ENCODE peak calls at places on chromosomes 2 and 18, in five cellular contexts. One of them, this sample, is unnamed. For H3K4me1, the result is how much of the 10 kb centered on the place peaks cover.

GRCh38 chr2:26739514-26739913 is 24.6 kb upstream of the SLC35F6 start:
- DNase-seq in astrocyte: no peak
- DNase-seq in heart right ventricle: no peak
- DNase-seq in body of pancreas: no peak
- DNase-seq in CD8-positive, alpha-beta T cell: no peak
- DNase-seq in this sample: no peak

GRCh38 chr2:133568172-133568571 is at the start of gene NCKAP5:
- DNase-seq in astrocyte: peak
- DNase-seq in heart right ventricle: peak
- DNase-seq in body of pancreas: peak
- DNase-seq in CD8-positive, alpha-beta T cell: no peak
- DNase-seq in this sample: no peak

GRCh38 chr2:216774620-216775019 is 79.3 kb upstream of the IGFBP5 start:
- DNase-seq in astrocyte: peak
- DNase-seq in heart right ventricle: peak
- DNase-seq in body of pancreas: no peak
- DNase-seq in CD8-positive, alpha-beta T cell: no peak
- DNase-seq in this sample: no peak

GRCh38 chr18:54856105-54856504 is 27.8 kb downstream of the RAB27B start:
- DNase-seq in astrocyte: no peak
- DNase-seq in heart right ventricle: no peak
- DNase-seq in body of pancreas: no peak
- DNase-seq in CD8-positive, alpha-beta T cell: no peak
- DNase-seq in this sample: no peak

GRCh38 chr2:173358617-173359016 is 3.9 kb downstream of the CDCA7 start:
- DNase-seq in astrocyte: no peak
- DNase-seq in heart right ventricle: no peak
- DNase-seq in body of pancreas: no peak
- DNase-seq in CD8-positive, alpha-beta T cell: no peak
- DNase-seq in this sample: no peak

GRCh38 chr2:197368412-197368811 is 57.8 kb upstream of the ANKRD44 start:
- DNase-seq in astrocyte: no peak
- DNase-seq in heart right ventricle: no peak
- DNase-seq in body of pancreas: no peak
- DNase-seq in CD8-positive, alpha-beta T cell: no peak
- DNase-seq in this sample: no peak

GRCh38 chr2:150596071-150596470 is 108.6 kb upstream of the RND3 start:
- DNase-seq in astrocyte: peak
- DNase-seq in heart right ventricle: no peak
- DNase-seq in body of pancreas: no peak
- DNase-seq in CD8-positive, alpha-beta T cell: no peak
- DNase-seq in this sample: no peak

GRCh38 chr2:38554973-38555595 is 47.6 kb downstream of the HNRNPLL start:
- DNase-seq in astrocyte: no peak
- DNase-seq in heart right ventricle: no peak
- DNase-seq in body of pancreas: no peak
- DNase-seq in CD8-positive, alpha-beta T cell: no peak
- DNase-seq in this sample: no peak

GRCh38 chr2:72923833-72924352 is 6.6 kb downstream of the EMX1 start:
- DNase-seq in astrocyte: no peak
- DNase-seq in heart right ventricle: no peak
- DNase-seq in body of pancreas: no peak
- DNase-seq in CD8-positive, alpha-beta T cell: peak
- DNase-seq in this sample: no peak

GRCh38 chr2:172299741-172300140 is 127.6 kb upstream of the ITGA6 start:
- DNase-seq in astrocyte: peak
- DNase-seq in heart right ventricle: no peak
- DNase-seq in body of pancreas: no peak
- DNase-seq in CD8-positive, alpha-beta T cell: no peak
- DNase-seq in this sample: peak

GRCh38 chr2:240599141-240599583 is 12.6 kb downstream of the CAPN10 start:
- DNase-seq in astrocyte: no peak
- DNase-seq in heart right ventricle: no peak
- DNase-seq in body of pancreas: no peak
- DNase-seq in CD8-positive, alpha-beta T cell: no peak
- DNase-seq in this sample: peak

GRCh38 chr18:34600118-34600517 is 110.0 kb upstream of the DTNA start:
- DNase-seq in astrocyte: peak
- DNase-seq in heart right ventricle: no peak
- DNase-seq in body of pancreas: no peak
- DNase-seq in CD8-positive, alpha-beta T cell: no peak
- DNase-seq in this sample: no peak

GRCh38 chr2:85838181-85838580 is 50.6 kb downstream of the ST3GAL5 start:
- DNase-seq in astrocyte: no peak
- DNase-seq in heart right ventricle: no peak
- DNase-seq in body of pancreas: no peak
- DNase-seq in CD8-positive, alpha-beta T cell: no peak
- DNase-seq in this sample: no peak

GRCh38 chr18:48293954-48294893 is 115.0 kb downstream of the ZBTB7C start:
- DNase-seq in astrocyte: no peak
- DNase-seq in heart right ventricle: no peak
- DNase-seq in body of pancreas: peak
- DNase-seq in CD8-positive, alpha-beta T cell: peak
- DNase-seq in this sample: no peak

GRCh38 chr2:151491496-151491895 is 81.8 kb downstream of the RIF1 start:
- DNase-seq in astrocyte: peak
- DNase-seq in heart right ventricle: no peak
- DNase-seq in body of pancreas: no peak
- DNase-seq in CD8-positive, alpha-beta T cell: no peak
- DNase-seq in this sample: no peak

DNA sequence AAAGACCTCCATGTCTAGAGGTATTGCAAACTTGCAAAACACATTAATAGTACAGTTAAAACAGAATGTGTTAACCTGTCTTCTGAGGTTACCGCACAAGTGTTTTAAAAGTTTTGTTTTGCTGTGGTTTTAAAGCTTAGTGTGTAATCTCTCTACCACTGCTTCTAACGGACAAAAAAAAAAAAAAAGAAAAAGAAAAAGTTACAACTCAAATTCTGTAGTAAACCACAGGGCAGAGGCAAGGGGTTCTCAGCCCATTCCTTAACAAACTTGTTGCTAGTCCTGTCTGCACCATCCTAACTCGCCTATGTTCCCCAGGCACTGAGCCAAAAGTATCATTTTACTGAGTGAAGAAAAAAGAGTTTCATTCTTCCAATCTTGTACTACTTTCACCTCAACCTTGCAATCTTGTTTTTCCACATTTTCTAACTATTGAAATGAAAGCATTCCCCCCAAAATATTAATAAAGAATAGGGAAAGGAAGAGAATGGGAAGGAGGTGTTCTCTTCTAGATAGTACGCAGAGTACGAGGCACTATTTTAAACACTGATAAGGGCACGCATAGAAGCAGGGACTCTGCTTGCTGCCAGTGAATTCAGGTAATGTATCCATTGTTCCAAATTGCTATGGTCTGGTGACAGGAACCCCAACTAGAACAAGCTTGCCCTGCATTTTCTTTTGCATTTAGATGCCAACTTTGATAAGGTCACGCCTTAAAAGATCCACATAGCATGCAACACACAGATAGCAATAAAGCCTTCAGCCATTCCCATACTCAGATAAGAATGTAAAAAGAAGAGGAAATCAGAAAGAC is 47.1 kb downstream of the IKZF2 start:
- DNase-seq in astrocyte: peak
- DNase-seq in heart right ventricle: no peak
- DNase-seq in body of pancreas: no peak
- DNase-seq in CD8-positive, alpha-beta T cell: no peak
- DNase-seq in this sample: peak
- H3K4me3 ChIP-seq in astrocyte: no peak
- H3K4me3 ChIP-seq in heart right ventricle: peak
- H3K4me3 ChIP-seq in body of pancreas: no peak
- H3K4me3 ChIP-seq in CD8-positive, alpha-beta T cell: peak
- H3K4me3 ChIP-seq in this sample: no peak

GRCh38 chr2:185980944-185981343 is 242.3 kb downstream of the FSIP2 start:
- DNase-seq in astrocyte: no peak
- DNase-seq in heart right ventricle: no peak
- DNase-seq in body of pancreas: no peak
- DNase-seq in CD8-positive, alpha-beta T cell: no peak
- DNase-seq in this sample: no peak

GRCh38 chr2:185979546-185980071 is 241.0 kb downstream of the FSIP2 start:
- DNase-seq in astrocyte: peak
- DNase-seq in heart right ventricle: no peak
- DNase-seq in body of pancreas: no peak
- DNase-seq in CD8-positive, alpha-beta T cell: no peak
- DNase-seq in this sample: no peak

GRCh38 chr2:185978634-185979405 is 240.2 kb downstream of the FSIP2 start:
- DNase-seq in astrocyte: peak
- DNase-seq in heart right ventricle: no peak
- DNase-seq in body of pancreas: no peak
- DNase-seq in CD8-positive, alpha-beta T cell: no peak
- DNase-seq in this sample: no peak

GRCh38 chr2:185984670-185985069 is 246.1 kb downstream of the FSIP2 start:
- DNase-seq in astrocyte: peak
- DNase-seq in heart right ventricle: no peak
- DNase-seq in body of pancreas: no peak
- DNase-seq in CD8-positive, alpha-beta T cell: no peak
- DNase-seq in this sample: no peak
- H3K4me1 ChIP-seq in astrocyte: under half
- H3K4me1 ChIP-seq in heart right ventricle: under half
- H3K4me1 ChIP-seq in body of pancreas: under half
- H3K4me1 ChIP-seq in CD8-positive, alpha-beta T cell: under half
- H3K4me1 ChIP-seq in this sample: under half

GRCh38 chr2:142975239-142975638 is 97.8 kb downstream of the KYNU start:
- DNase-seq in astrocyte: no peak
- DNase-seq in heart right ventricle: no peak
- DNase-seq in body of pancreas: no peak
- DNase-seq in CD8-positive, alpha-beta T cell: no peak
- DNase-seq in this sample: no peak
- H3K27ac ChIP-seq in astrocyte: no peak
- H3K27ac ChIP-seq in heart right ventricle: no peak
- H3K27ac ChIP-seq in body of pancreas: no peak
- H3K27ac ChIP-seq in CD8-positive, alpha-beta T cell: no peak
- H3K27ac ChIP-seq in this sample: no peak

GRCh38 chr2:191050640-191050987 is 36.6 kb upstream of the STAT1 start:
- DNase-seq in astrocyte: peak
- DNase-seq in heart right ventricle: no peak
- DNase-seq in body of pancreas: no peak
- DNase-seq in CD8-positive, alpha-beta T cell: no peak
- DNase-seq in this sample: no peak
- H3K4me3 ChIP-seq in astrocyte: no peak
- H3K4me3 ChIP-seq in heart right ventricle: no peak
- H3K4me3 ChIP-seq in body of pancreas: no peak
- H3K4me3 ChIP-seq in CD8-positive, alpha-beta T cell: no peak
- H3K4me3 ChIP-seq in this sample: no peak